ENCODE peak calls at places on chromosomes 6 and 20, in six cellular contexts. B, Z, E, U, C and L are unnamed samples.
A peak's percentile ranks its signal among the peaks of the same experiment; 100 is the strongest.

GRCh38 chr20:24981750-24982149 is 10.8 kb downstream of the APMAP start:
- DNase-seq in B (no peak), Z (no peak), C (no peak), E (no peak), U (no peak), L (no peak)

GRCh38 chr20:50586531-50587232 is 76.5 kb downstream of the PTPN1 start:
- DNase-seq in C (peak; percentile 69), U (no peak), E (no peak), Z (no peak), B (no peak), L (no peak)

GRCh38 chr20:675453-676314 is at the start of gene SCRT2:
- DNase-seq in B (peak; percentile 26), U (no peak), Z (peak; percentile 61), C (peak; percentile 86), E (peak; percentile 37), L (peak; percentile 85)

GRCh38 chr6:167817729-167818128 is 9.0 kb upstream of the AFDN start:
- DNase-seq in E (no peak), C (no peak), B (no peak), U (no peak), Z (no peak), L (no peak)

GRCh38 chr20:34916774-34917354 is 38.7 kb downstream of the GSS start:
- DNase-seq in E (no peak), C (no peak), Z (no peak), U (no peak), B (no peak), L (no peak)

GRCh38 chr20:7926767-7927166 is 13.5 kb downstream of the HAO1 start:
- DNase-seq in C (no peak), E (no peak), B (no peak), Z (peak; percentile 62), U (no peak), L (no peak)

GRCh38 chr6:41470341-41471063 is 75.7 kb upstream of the FOXP4 start:
- DNase-seq in Z (peak; percentile 62), E (no peak), C (peak; percentile 61), B (no peak), U (no peak), L (peak; percentile 34)

GRCh38 chr6:19842030-19842429 is 4.9 kb downstream of the ID4 start:
- DNase-seq in C (no peak), Z (no peak), B (no peak), U (no peak), E (no peak), L (no peak)

GRCh38 chr20:52746768-52747167 is 225.4 kb upstream of the TSHZ2 start:
- DNase-seq in U (no peak), Z (no peak), E (no peak), C (no peak), B (no peak), L (no peak)

GRCh38 chr6:110322151-110323003 is 35.8 kb downstream of the METTL24 start:
- DNase-seq in E (no peak), U (no peak), Z (no peak), C (no peak), B (no peak), L (no peak)

GRCh38 chr6:43825187-43826115 is 55.4 kb downstream of the VEGFA start:
- DNase-seq in U (no peak), Z (no peak), E (no peak), C (peak; percentile 66), B (no peak), L (no peak)

GRCh38 chr6:145813285-145814034 is 1.1 kb downstream of the FBXO30 start:
- DNase-seq in C (no peak), B (no peak), U (no peak), E (no peak), Z (peak; percentile 86), L (no peak)

GRCh38 chr20:23125625-23126191 is 39.6 kb upstream of the CD93 start:
- DNase-seq in C (no peak), U (no peak), E (no peak), Z (no peak), B (no peak), L (no peak)

GRCh38 chr6:26316291-26316690 is 48.7 kb upstream of the BTN3A2 start:
- DNase-seq in Z (no peak), C (no peak), E (no peak), U (no peak), B (no peak), L (no peak)

GRCh38 chr20:46749164-46749563 is 39.7 kb downstream of the SLC2A10 start:
- DNase-seq in Z (no peak), C (no peak), B (no peak), U (no peak), E (no peak), L (no peak)

GRCh38 chr6:99543968-99544367 is 24.5 kb downstream of the CCNC start:
- DNase-seq in U (no peak), B (no peak), Z (no peak), E (no peak), C (no peak), L (no peak)

GRCh38 chr6:31202259-31203166 is 32.0 kb upstream of the POU5F1 start:
- DNase-seq in E (no peak), C (no peak), B (no peak), Z (no peak), U (no peak), L (no peak)

GRCh38 chr6:5302995-5303622 is 41.8 kb downstream of the FARS2 start:
- DNase-seq in B (peak; percentile 36), U (no peak), C (peak; percentile 71), E (no peak), Z (peak; percentile 30), L (peak; percentile 22)

GRCh38 chr6:2448826-2449571 is 203.6 kb upstream of the GMDS start:
- DNase-seq in C (peak; percentile 75), U (peak; percentile 47), E (no peak), B (no peak), Z (peak; percentile 75), L (no peak)

GRCh38 chr20:35174458-35175216 is 2.8 kb downstream of the PROCR start:
- DNase-seq in E (no peak), Z (peak; percentile 16), C (peak; percentile 60), U (no peak), B (no peak), L (no peak)

GRCh38 chr6:170405311-170405975 is 98.9 kb downstream of the FAM120B start:
- DNase-seq in B (no peak), U (peak; percentile 83), C (peak; percentile 33), E (no peak), Z (peak; percentile 98), L (no peak)

GRCh38 chr6:169252805-169253189 is 849 bp downstream of the THBS2 start:
- DNase-seq in Z (peak; percentile 49), C (peak; percentile 23), E (no peak), U (no peak), B (no peak), L (no peak)

GRCh38 chr6:153012856-153013255 is 10.3 kb upstream of the MTRF1L start:
- DNase-seq in E (no peak), U (no peak), B (no peak), Z (no peak), C (no peak), L (no peak)

GRCh38 chr20:56735087-56735642 is 106.1 kb downstream of the TFAP2C start:
- DNase-seq in Z (no peak), B (no peak), U (no peak), C (peak; percentile 49), E (no peak), L (no peak)

GRCh38 chr6:46217671-46218131 is 46.9 kb upstream of the ENPP5 start:
- DNase-seq in E (no peak), U (no peak), B (no peak), Z (no peak), C (no peak), L (no peak)

GRCh38 chr20:11676618-11677289 is 240.9 kb upstream of the BTBD3 start:
- DNase-seq in U (peak; percentile 13), C (peak; percentile 45), Z (peak; percentile 62), B (no peak), E (no peak), L (peak; percentile 48)

GRCh38 chr6:74277749-74278148 is 581.7 kb downstream of the CD109 start:
- DNase-seq in E (no peak), U (no peak), C (no peak), Z (no peak), B (no peak), L (no peak)

GRCh38 chr20:57208198-57208597 is 58.2 kb downstream of the BMP7 start:
- DNase-seq in B (no peak), E (no peak), U (no peak), C (no peak), Z (no peak), L (no peak)

GRCh38 chr6:658244-658643 is 1.3 kb upstream of the HUS1B start:
- DNase-seq in Z (no peak), C (no peak), B (no peak), U (no peak), E (no peak), L (no peak)

GRCh38 chr6:127879685-127880084 is 21.2 kb downstream of the THEMIS start:
- DNase-seq in Z (peak; percentile 9), U (no peak), B (no peak), E (peak; percentile 10), C (peak; percentile 72), L (peak; percentile 37)

GRCh38 chr6:62217866-62218265 is 68.2 kb downstream of the KHDRBS2 start:
- DNase-seq in U (no peak), C (no peak), B (no peak), E (no peak), Z (no peak), L (no peak)

GRCh38 chr6:29974901-29975560 is 32.7 kb downstream of the HLA-A start:
- DNase-seq in E (no peak), U (no peak), B (no peak), Z (no peak), C (peak; percentile 43), L (no peak)

GRCh38 chr6:48389146-48390043 is 278.4 kb upstream of the PTCHD4 start:
- DNase-seq in C (no peak), E (no peak), B (no peak), Z (no peak), U (no peak), L (no peak)